ENCODE peak calls at places on chromosomes 16 and 17, in eight cellular contexts. One of them, this sample, is unnamed.

GRCh38 chr17:48023408-48024148 is 14.0 kb downstream of the COPZ2 start:
- DNase-seq in T-helper 9 cell: peak
- DNase-seq in IMR-90: peak
- DNase-seq in mammary epithelial cell: peak
- DNase-seq in T1000: peak
- DNase-seq in GM20000: no peak
- DNase-seq in SK-N-DZ: peak
- DNase-seq in stimulated activated CD8-positive, alpha-beta memory T cell treated with anti-CD3 and anti-CD28 coated beads, Interleukin-15, amount 100 ng/mL, for 24 hours: no peak
- DNase-seq in this sample: peak

GRCh38 chr17:74810699-74811485 is 34.7 kb upstream of the NAT9 start:
- DNase-seq in T-helper 9 cell: no peak
- DNase-seq in mammary epithelial cell: no peak
- DNase-seq in GM20000: no peak
- DNase-seq in IMR-90: no peak
- DNase-seq in SK-N-DZ: no peak
- DNase-seq in stimulated activated CD8-positive, alpha-beta memory T cell treated with anti-CD3 and anti-CD28 coated beads, Interleukin-15, amount 100 ng/mL, for 24 hours: no peak
- DNase-seq in T1000: no peak
- DNase-seq in this sample: no peak

GRCh38 chr17:74442670-74443515 is 11.0 kb downstream of the GPRC5C start:
- DNase-seq in T-helper 9 cell: no peak
- DNase-seq in GM20000: peak
- DNase-seq in IMR-90: no peak
- DNase-seq in stimulated activated CD8-positive, alpha-beta memory T cell treated with anti-CD3 and anti-CD28 coated beads, Interleukin-15, amount 100 ng/mL, for 24 hours: no peak
- DNase-seq in T1000: no peak
- DNase-seq in SK-N-DZ: no peak
- DNase-seq in mammary epithelial cell: no peak
- DNase-seq in this sample: peak

GRCh38 chr16:66359811-66360608 is 6.5 kb upstream of the CDH5 start:
- DNase-seq in T1000: no peak
- DNase-seq in GM20000: no peak
- DNase-seq in IMR-90: no peak
- DNase-seq in stimulated activated CD8-positive, alpha-beta memory T cell treated with anti-CD3 and anti-CD28 coated beads, Interleukin-15, amount 100 ng/mL, for 24 hours: no peak
- DNase-seq in mammary epithelial cell: no peak
- DNase-seq in T-helper 9 cell: no peak
- DNase-seq in SK-N-DZ: no peak
- DNase-seq in this sample: no peak

GRCh38 chr17:37131064-37131463 is 182.3 kb downstream of the AATF start:
- DNase-seq in GM20000: no peak
- DNase-seq in mammary epithelial cell: no peak
- DNase-seq in T1000: no peak
- DNase-seq in T-helper 9 cell: no peak
- DNase-seq in SK-N-DZ: no peak
- DNase-seq in IMR-90: peak
- DNase-seq in stimulated activated CD8-positive, alpha-beta memory T cell treated with anti-CD3 and anti-CD28 coated beads, Interleukin-15, amount 100 ng/mL, for 24 hours: no peak
- DNase-seq in this sample: no peak

GRCh38 chr16:3863587-3863986 is 16.9 kb downstream of the CREBBP start:
- DNase-seq in T1000: no peak
- DNase-seq in stimulated activated CD8-positive, alpha-beta memory T cell treated with anti-CD3 and anti-CD28 coated beads, Interleukin-15, amount 100 ng/mL, for 24 hours: no peak
- DNase-seq in SK-N-DZ: no peak
- DNase-seq in GM20000: no peak
- DNase-seq in IMR-90: no peak
- DNase-seq in T-helper 9 cell: no peak
- DNase-seq in mammary epithelial cell: no peak
- DNase-seq in this sample: no peak

GRCh38 chr16:48373258-48374050 is 11.8 kb downstream of the SIAH1 start:
- DNase-seq in SK-N-DZ: no peak
- DNase-seq in GM20000: no peak
- DNase-seq in mammary epithelial cell: peak
- DNase-seq in T1000: no peak
- DNase-seq in stimulated activated CD8-positive, alpha-beta memory T cell treated with anti-CD3 and anti-CD28 coated beads, Interleukin-15, amount 100 ng/mL, for 24 hours: no peak
- DNase-seq in T-helper 9 cell: no peak
- DNase-seq in IMR-90: peak
- DNase-seq in this sample: no peak

GRCh38 chr17:77285594-77286390 is 145.0 kb downstream of the SEC14L1 start:
- DNase-seq in GM20000: no peak
- DNase-seq in T1000: peak
- DNase-seq in mammary epithelial cell: peak
- DNase-seq in IMR-90: peak
- DNase-seq in SK-N-DZ: no peak
- DNase-seq in stimulated activated CD8-positive, alpha-beta memory T cell treated with anti-CD3 and anti-CD28 coated beads, Interleukin-15, amount 100 ng/mL, for 24 hours: no peak
- DNase-seq in T-helper 9 cell: no peak
- DNase-seq in this sample: peak